ENCODE peak calls at places on chromosomes 12 and 14, in ten cellular contexts. One of them, this sample, is unnamed. For H3K9me3, the result is how much of the 10 kb centered on the place peaks cover.

GRCh38 chr12:115338566-115339294 is 654.8 kb upstream of the TBX3 start:
- DNase-seq in testis: no peak
- DNase-seq in kidney: no peak
- DNase-seq in WERI-Rb-1: no peak
- DNase-seq in mucosa of descending colon: no peak
- DNase-seq in tibial nerve: no peak
- DNase-seq in ascending aorta: no peak
- DNase-seq in IMR-90: no peak
- DNase-seq in Karpas-422: no peak
- DNase-seq in hepatocyte: no peak
- DNase-seq in this sample: no peak

GRCh38 chr12:96334502-96334901 is 65.7 kb downstream of the CDK17 start:
- DNase-seq in testis: no peak
- DNase-seq in kidney: no peak
- DNase-seq in WERI-Rb-1: no peak
- DNase-seq in IMR-90: no peak
- DNase-seq in hepatocyte: no peak
- DNase-seq in mucosa of descending colon: no peak
- DNase-seq in tibial nerve: no peak
- DNase-seq in ascending aorta: no peak
- DNase-seq in Karpas-422: no peak
- DNase-seq in this sample: no peak

GRCh38 chr12:46145881-46146280 is 123.0 kb downstream of the SLC38A1 start:
- DNase-seq in hepatocyte: no peak
- DNase-seq in WERI-Rb-1: no peak
- DNase-seq in testis: no peak
- DNase-seq in IMR-90: no peak
- DNase-seq in mucosa of descending colon: no peak
- DNase-seq in ascending aorta: no peak
- DNase-seq in tibial nerve: no peak
- DNase-seq in Karpas-422: no peak
- DNase-seq in kidney: no peak
- DNase-seq in this sample: no peak

GRCh38 chr12:11854011-11854499 is 204.6 kb downstream of the ETV6 start:
- DNase-seq in ascending aorta: no peak
- DNase-seq in IMR-90: no peak
- DNase-seq in hepatocyte: no peak
- DNase-seq in WERI-Rb-1: no peak
- DNase-seq in tibial nerve: no peak
- DNase-seq in testis: no peak
- DNase-seq in kidney: no peak
- DNase-seq in Karpas-422: no peak
- DNase-seq in mucosa of descending colon: peak
- DNase-seq in this sample: no peak

GRCh38 chr14:100782516-100783320 is 43.2 kb upstream of the MEG3 start:
- DNase-seq in tibial nerve: no peak
- DNase-seq in kidney: peak
- DNase-seq in mucosa of descending colon: no peak
- DNase-seq in hepatocyte: no peak
- DNase-seq in IMR-90: no peak
- DNase-seq in testis: no peak
- DNase-seq in Karpas-422: no peak
- DNase-seq in ascending aorta: no peak
- DNase-seq in WERI-Rb-1: no peak
- DNase-seq in this sample: no peak

GRCh38 chr14:20712900-20713299 is 24.3 kb downstream of the ANG start:
- DNase-seq in testis: no peak
- DNase-seq in IMR-90: no peak
- DNase-seq in kidney: no peak
- DNase-seq in WERI-Rb-1: no peak
- DNase-seq in tibial nerve: no peak
- DNase-seq in mucosa of descending colon: no peak
- DNase-seq in Karpas-422: no peak
- DNase-seq in ascending aorta: no peak
- DNase-seq in hepatocyte: no peak
- DNase-seq in this sample: no peak

GRCh38 chr12:55700255-55701018 is 7.3 kb downstream of the ITGA7 start:
- DNase-seq in tibial nerve: no peak
- DNase-seq in IMR-90: peak
- DNase-seq in ascending aorta: no peak
- DNase-seq in Karpas-422: no peak
- DNase-seq in kidney: no peak
- DNase-seq in testis: no peak
- DNase-seq in mucosa of descending colon: no peak
- DNase-seq in hepatocyte: no peak
- DNase-seq in WERI-Rb-1: no peak
- DNase-seq in this sample: no peak

GRCh38 chr12:79420146-79420618 is 270.6 kb downstream of the PAWR start:
- DNase-seq in tibial nerve: no peak
- DNase-seq in testis: no peak
- DNase-seq in hepatocyte: peak
- DNase-seq in WERI-Rb-1: no peak
- DNase-seq in ascending aorta: no peak
- DNase-seq in mucosa of descending colon: peak
- DNase-seq in IMR-90: peak
- DNase-seq in kidney: no peak
- DNase-seq in Karpas-422: peak
- DNase-seq in this sample: no peak

GRCh38 chr12:59040043-59040442 is 119.7 kb upstream of the LRIG3 start:
- DNase-seq in WERI-Rb-1: no peak
- DNase-seq in ascending aorta: no peak
- DNase-seq in mucosa of descending colon: no peak
- DNase-seq in hepatocyte: no peak
- DNase-seq in tibial nerve: no peak
- DNase-seq in IMR-90: peak
- DNase-seq in testis: no peak
- DNase-seq in Karpas-422: no peak
- DNase-seq in kidney: no peak
- DNase-seq in this sample: no peak
- H3K9me3 ChIP-seq in WERI-Rb-1: under half
- H3K9me3 ChIP-seq in ascending aorta: under half
- H3K9me3 ChIP-seq in mucosa of descending colon: under half
- H3K9me3 ChIP-seq in hepatocyte: under half
- H3K9me3 ChIP-seq in tibial nerve: under half
- H3K9me3 ChIP-seq in IMR-90: under half
- H3K9me3 ChIP-seq in testis: under half
- H3K9me3 ChIP-seq in Karpas-422: under half
- H3K9me3 ChIP-seq in kidney: under half
- H3K9me3 ChIP-seq in this sample: under half

DNA sequence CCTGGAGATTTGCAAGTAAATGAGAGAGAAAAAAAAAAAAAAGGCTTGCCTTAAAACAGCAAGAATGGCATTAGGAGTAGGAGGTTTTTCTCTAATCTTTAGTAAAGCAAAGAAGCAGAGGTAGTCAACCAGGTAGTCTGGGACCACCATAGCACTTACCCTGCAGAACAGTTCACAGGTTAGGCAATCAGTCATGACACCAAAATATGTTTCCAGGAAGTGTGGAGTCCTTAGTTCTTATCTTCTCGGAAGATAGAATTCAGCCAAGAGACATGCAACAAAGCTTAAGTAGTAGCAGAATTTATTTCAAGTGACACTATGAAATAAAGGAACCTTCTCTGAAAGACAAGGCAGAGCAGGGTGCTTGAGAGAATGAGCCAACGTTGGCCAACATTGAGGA is 295.8 kb downstream of the IPO8 start:
- DNase-seq in ascending aorta: no peak
- DNase-seq in testis: no peak
- DNase-seq in mucosa of descending colon: no peak
- DNase-seq in WERI-Rb-1: no peak
- DNase-seq in Karpas-422: no peak
- DNase-seq in hepatocyte: no peak
- DNase-seq in tibial nerve: no peak
- DNase-seq in IMR-90: no peak
- DNase-seq in kidney: no peak
- DNase-seq in this sample: no peak
- H3K9me3 ChIP-seq in ascending aorta: under half
- H3K9me3 ChIP-seq in testis: under half
- H3K9me3 ChIP-seq in mucosa of descending colon: under half
- H3K9me3 ChIP-seq in WERI-Rb-1: under half
- H3K9me3 ChIP-seq in Karpas-422: under half
- H3K9me3 ChIP-seq in hepatocyte: under half
- H3K9me3 ChIP-seq in tibial nerve: under half
- H3K9me3 ChIP-seq in IMR-90: under half
- H3K9me3 ChIP-seq in kidney: under half
- H3K9me3 ChIP-seq in this sample: under half

GRCh38 chr12:20963762-20964161 is 153.3 kb downstream of the SLCO1B3 start:
- DNase-seq in kidney: no peak
- DNase-seq in testis: no peak
- DNase-seq in tibial nerve: no peak
- DNase-seq in hepatocyte: peak
- DNase-seq in IMR-90: no peak
- DNase-seq in Karpas-422: no peak
- DNase-seq in WERI-Rb-1: no peak
- DNase-seq in ascending aorta: no peak
- DNase-seq in mucosa of descending colon: no peak
- DNase-seq in this sample: no peak

GRCh38 chr12:20969766-20970165 is 159.3 kb downstream of the SLCO1B3 start:
- DNase-seq in hepatocyte: no peak
- DNase-seq in tibial nerve: no peak
- DNase-seq in Karpas-422: no peak
- DNase-seq in testis: no peak
- DNase-seq in WERI-Rb-1: no peak
- DNase-seq in kidney: no peak
- DNase-seq in ascending aorta: no peak
- DNase-seq in mucosa of descending colon: no peak
- DNase-seq in IMR-90: no peak
- DNase-seq in this sample: no peak

GRCh38 chr12:20963303-20963702 is 152.8 kb downstream of the SLCO1B3 start:
- DNase-seq in tibial nerve: no peak
- DNase-seq in testis: no peak
- DNase-seq in ascending aorta: no peak
- DNase-seq in kidney: no peak
- DNase-seq in Karpas-422: no peak
- DNase-seq in hepatocyte: no peak
- DNase-seq in mucosa of descending colon: no peak
- DNase-seq in WERI-Rb-1: no peak
- DNase-seq in IMR-90: no peak
- DNase-seq in this sample: no peak

DNA sequence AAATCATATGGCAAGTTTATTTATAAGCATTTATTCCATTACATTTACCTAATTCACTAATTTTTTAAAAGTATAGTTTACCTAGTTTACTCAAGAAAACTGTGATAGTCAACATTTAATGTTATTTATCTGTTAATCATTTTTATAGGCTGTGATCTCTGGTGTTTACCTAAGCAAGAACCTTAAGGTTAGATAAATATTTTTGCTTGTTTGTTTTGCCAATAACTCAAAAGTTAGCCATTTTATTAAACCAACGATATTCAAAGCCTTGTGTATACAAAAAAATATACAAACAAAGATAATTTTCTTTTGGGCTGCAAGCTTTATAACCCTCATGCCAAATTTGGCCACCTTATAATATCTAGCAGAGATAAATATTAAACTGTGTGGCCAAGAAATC is 157.3 kb downstream of the SLCO1B3 start:
- DNase-seq in IMR-90: no peak
- DNase-seq in kidney: no peak
- DNase-seq in ascending aorta: no peak
- DNase-seq in tibial nerve: no peak
- DNase-seq in Karpas-422: no peak
- DNase-seq in WERI-Rb-1: no peak
- DNase-seq in testis: no peak
- DNase-seq in mucosa of descending colon: no peak
- DNase-seq in hepatocyte: no peak
- DNase-seq in this sample: no peak
- H3K9me3 ChIP-seq in IMR-90: under half
- H3K9me3 ChIP-seq in kidney: under half
- H3K9me3 ChIP-seq in ascending aorta: under half
- H3K9me3 ChIP-seq in tibial nerve: under half
- H3K9me3 ChIP-seq in Karpas-422: under half
- H3K9me3 ChIP-seq in WERI-Rb-1: under half
- H3K9me3 ChIP-seq in testis: under half
- H3K9me3 ChIP-seq in mucosa of descending colon: under half
- H3K9me3 ChIP-seq in hepatocyte: under half
- H3K9me3 ChIP-seq in this sample: under half

GRCh38 chr12:114274131-114274530 is 131.8 kb downstream of the TBX5 start:
- DNase-seq in tibial nerve: no peak
- DNase-seq in kidney: no peak
- DNase-seq in testis: no peak
- DNase-seq in IMR-90: no peak
- DNase-seq in Karpas-422: no peak
- DNase-seq in hepatocyte: no peak
- DNase-seq in mucosa of descending colon: no peak
- DNase-seq in WERI-Rb-1: no peak
- DNase-seq in ascending aorta: no peak
- DNase-seq in this sample: no peak

GRCh38 chr12:114275937-114276785 is 129.8 kb downstream of the TBX5 start:
- DNase-seq in IMR-90: peak
- DNase-seq in hepatocyte: no peak
- DNase-seq in WERI-Rb-1: no peak
- DNase-seq in tibial nerve: no peak
- DNase-seq in testis: no peak
- DNase-seq in kidney: no peak
- DNase-seq in Karpas-422: no peak
- DNase-seq in ascending aorta: no peak
- DNase-seq in mucosa of descending colon: no peak
- DNase-seq in this sample: no peak

GRCh38 chr12:114269153-114269552 is 136.8 kb downstream of the TBX5 start:
- DNase-seq in ascending aorta: no peak
- DNase-seq in IMR-90: no peak
- DNase-seq in kidney: no peak
- DNase-seq in mucosa of descending colon: no peak
- DNase-seq in tibial nerve: no peak
- DNase-seq in Karpas-422: no peak
- DNase-seq in testis: no peak
- DNase-seq in hepatocyte: no peak
- DNase-seq in WERI-Rb-1: peak
- DNase-seq in this sample: no peak

DNA sequence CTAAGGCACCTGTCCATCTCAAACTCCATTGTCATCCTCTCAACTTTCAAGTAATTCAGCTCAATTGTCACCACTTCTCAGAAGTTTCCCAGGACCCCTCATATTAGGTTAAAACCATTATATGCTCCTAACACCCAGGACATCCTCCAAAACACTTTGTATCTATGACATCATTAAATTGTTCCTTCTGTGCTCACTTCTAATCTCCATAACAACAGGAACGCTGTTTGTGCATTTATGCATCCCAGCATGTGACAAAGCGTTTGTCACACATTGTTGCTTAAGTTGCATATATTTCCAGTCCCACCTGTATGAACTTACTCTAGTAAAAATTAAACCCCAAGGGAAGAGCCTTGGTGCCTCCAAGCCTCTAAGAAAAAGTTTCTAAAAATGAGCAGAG is 133.9 kb downstream of the TBX5 start:
- DNase-seq in Karpas-422: no peak
- DNase-seq in IMR-90: no peak
- DNase-seq in mucosa of descending colon: no peak
- DNase-seq in hepatocyte: no peak
- DNase-seq in ascending aorta: no peak
- DNase-seq in tibial nerve: no peak
- DNase-seq in WERI-Rb-1: no peak
- DNase-seq in kidney: no peak
- DNase-seq in testis: no peak
- DNase-seq in this sample: no peak
- H3K9me3 ChIP-seq in Karpas-422: under half
- H3K9me3 ChIP-seq in IMR-90: under half
- H3K9me3 ChIP-seq in mucosa of descending colon: under half
- H3K9me3 ChIP-seq in hepatocyte: under half
- H3K9me3 ChIP-seq in ascending aorta: under half
- H3K9me3 ChIP-seq in tibial nerve: under half
- H3K9me3 ChIP-seq in WERI-Rb-1: under half
- H3K9me3 ChIP-seq in kidney: under half
- H3K9me3 ChIP-seq in testis: under half
- H3K9me3 ChIP-seq in this sample: under half

GRCh38 chr14:79196216-79196615 is 1015.1 kb downstream of the DIO2 start:
- DNase-seq in IMR-90: no peak
- DNase-seq in kidney: no peak
- DNase-seq in WERI-Rb-1: no peak
- DNase-seq in ascending aorta: no peak
- DNase-seq in Karpas-422: no peak
- DNase-seq in tibial nerve: no peak
- DNase-seq in mucosa of descending colon: no peak
- DNase-seq in testis: no peak
- DNase-seq in hepatocyte: no peak
- DNase-seq in this sample: no peak
- H3K9me3 ChIP-seq in IMR-90: under half
- H3K9me3 ChIP-seq in kidney: under half
- H3K9me3 ChIP-seq in WERI-Rb-1: under half
- H3K9me3 ChIP-seq in ascending aorta: under half
- H3K9me3 ChIP-seq in Karpas-422: under half
- H3K9me3 ChIP-seq in tibial nerve: under half
- H3K9me3 ChIP-seq in mucosa of descending colon: under half
- H3K9me3 ChIP-seq in testis: under half
- H3K9me3 ChIP-seq in hepatocyte: under half
- H3K9me3 ChIP-seq in this sample: under half

This sample was measured in T-helper 17 cell.